ENCODE peak calls at places on chromosomes 11 and 22, in seven cellular contexts. A is GM23248; Z is neural progenitor cell; P is CD4-positive, CD25-positive, alpha-beta regulatory T cell; T is RWPE1; V is stomach; L is naive thymus-derived CD4-positive, alpha-beta T cell. I is an unnamed sample.

GRCh38 chr11:73143126-73143838 is 1.2 kb upstream of the FCHSD2 start:
- DNase-seq in A (peak; percentile 22), Z (peak; percentile 34), P (no peak), T (no peak), V (no peak), L (peak; percentile 22), I (no peak)

GRCh38 chr11:134132808-134133207 is 63.9 kb downstream of the JAM3 start:
- DNase-seq in A (peak; percentile 41), Z (no peak), P (no peak), T (no peak), V (no peak), L (no peak), I (no peak)

GRCh38 chr11:46674463-46675287 is 25.7 kb downstream of the ARHGAP1 start:
- DNase-seq in A (no peak), Z (peak; percentile 77), P (no peak), T (no peak), V (no peak), L (peak; percentile 39), I (peak; percentile 92)

GRCh38 chr11:109971184-109971523 is 122.0 kb upstream of the ZC3H12C start:
- DNase-seq in A (peak; percentile 60), Z (peak; percentile 12), P (no peak), T (no peak), V (no peak), L (no peak), I (peak; percentile 20)

GRCh38 chr11:61690706-61691377 is 10.7 kb downstream of the DAGLA start:
- DNase-seq in A (no peak), Z (no peak), P (no peak), T (no peak), V (no peak), L (no peak), I (no peak)

GRCh38 chr11:121630041-121630440 is 177.3 kb upstream of the SORL1-AS1 start:
- DNase-seq in A (peak; percentile 88), Z (no peak), P (no peak), T (peak; percentile 64), V (no peak), L (no peak), I (no peak)

GRCh38 chr11:74540270-74540669 is 46.7 kb upstream of the LIPT2 start:
- DNase-seq in A (no peak), Z (no peak), P (no peak), T (no peak), V (no peak), L (no peak), I (peak; percentile 34)

GRCh38 chr11:67520856-67521824 is 2.1 kb downstream of the CABP2 start:
- DNase-seq in A (no peak), Z (no peak), P (no peak), T (no peak), V (no peak), L (no peak), I (no peak)

GRCh38 chr22:24424901-24425775 is 2.3 kb upstream of the ADORA2A start:
- DNase-seq in A (no peak), Z (no peak), P (no peak), T (no peak), V (no peak), L (peak; percentile 6), I (no peak)

GRCh38 chr22:33492210-33492651 is 428.0 kb downstream of the LARGE1 start:
- DNase-seq in A (no peak), Z (peak; percentile 25), P (no peak), T (no peak), V (peak; percentile 28), L (no peak), I (peak; percentile 59)

GRCh38 chr11:8593935-8594909 is at the start of gene STK33:
- DNase-seq in A (peak; percentile 28), Z (peak; percentile 93), P (no peak), T (peak; percentile 37), V (peak; percentile 66), L (no peak), I (peak; percentile 87)

GRCh38 chr22:22752556-22753477 is 108.4 kb downstream of the GGTLC2 start:
- DNase-seq in A (peak; percentile 83), Z (no peak), P (peak; percentile 8), T (no peak), V (no peak), L (peak; percentile 32), I (no peak)

GRCh38 chr22:20553947-20554741 is 46.7 kb downstream of the MED15 start:
- DNase-seq in A (no peak), Z (no peak), P (no peak), T (no peak), V (no peak), L (no peak), I (no peak)

GRCh38 chr11:110600322-110600721 is 111.9 kb downstream of the ARHGAP20 start:
- DNase-seq in A (no peak), Z (no peak), P (no peak), T (no peak), V (no peak), L (no peak), I (no peak)

GRCh38 chr11:68048681-68049508 is 10.1 kb downstream of the TCIRG1 start:
- DNase-seq in A (no peak), Z (no peak), P (no peak), T (no peak), V (no peak), L (no peak), I (no peak)

GRCh38 chr22:45090364-45090960 is 73.3 kb upstream of the NUP50 start:
- DNase-seq in A (no peak), Z (peak; percentile 79), P (no peak), T (no peak), V (peak; percentile 36), L (no peak), I (peak; percentile 85)

GRCh38 chr11:103892603-103893002 is 143.8 kb upstream of the DDI1 start:
- DNase-seq in A (peak; percentile 80), Z (no peak), P (no peak), T (peak; percentile 2), V (no peak), L (no peak), I (no peak)

GRCh38 chr11:128412847-128413791 is 174.2 kb downstream of the ETS1 start:
- DNase-seq in A (peak; percentile 29), Z (no peak), P (no peak), T (no peak), V (no peak), L (no peak), I (no peak)

GRCh38 chr11:75350743-75351540 is 519 bp downstream of the ARRB1 start:
- DNase-seq in A (peak; percentile 64), Z (peak; percentile 52), P (no peak), T (no peak), V (peak; percentile 65), L (peak; percentile 55), I (peak; percentile 74)

GRCh38 chr22:20575724-20576444 is 68.5 kb downstream of the MED15 start:
- DNase-seq in A (no peak), Z (no peak), P (no peak), T (no peak), V (no peak), L (peak; percentile 3), I (no peak)

GRCh38 chr11:77140231-77140959 is 12.3 kb downstream of the MYO7A start:
- DNase-seq in A (peak; percentile 32), Z (peak; percentile 47), P (no peak), T (no peak), V (no peak), L (no peak), I (peak; percentile 65)

GRCh38 chr11:86497310-86497709 is 122.6 kb downstream of the CCDC81 start:
- DNase-seq in A (peak; percentile 58), Z (no peak), P (no peak), T (peak; percentile 16), V (no peak), L (no peak), I (no peak)
- H3K27ac ChIP-seq in A (no peak overlapping the region), Z (no peak overlapping the region), P (no peak overlapping the region), T (peak overlapping the region; percentile 71), V (no peak overlapping the region), L (no peak overlapping the region), I (no peak overlapping the region)

GRCh38 chr11:66346476-66347424 is 679 bp downstream of the B4GAT1 start:
- DNase-seq in A (peak; percentile 51), Z (peak; percentile 41), P (no peak), T (no peak), V (peak; percentile 41), L (no peak), I (no peak)

GRCh38 chr11:66344550-66345315 is at the start of gene BRMS1:
- DNase-seq in A (peak; percentile 98), Z (peak; percentile 99), P (peak; percentile 97), T (peak; percentile 91), V (peak; percentile 99), L (peak; percentile 98), I (peak; percentile 98)

GRCh38 chr11:66347425-66348276 is at the start of gene B4GAT1:
- DNase-seq in A (peak; percentile 90), Z (peak; percentile 90), P (peak; percentile 67), T (peak; percentile 68), V (peak; percentile 86), L (peak; percentile 86), I (peak; percentile 75)

GRCh38 chr11:66343176-66343575 is 1.7 kb downstream of the BRMS1 start:
- DNase-seq in A (no peak), Z (no peak), P (no peak), T (no peak), V (no peak), L (no peak), I (no peak)

DNA sequence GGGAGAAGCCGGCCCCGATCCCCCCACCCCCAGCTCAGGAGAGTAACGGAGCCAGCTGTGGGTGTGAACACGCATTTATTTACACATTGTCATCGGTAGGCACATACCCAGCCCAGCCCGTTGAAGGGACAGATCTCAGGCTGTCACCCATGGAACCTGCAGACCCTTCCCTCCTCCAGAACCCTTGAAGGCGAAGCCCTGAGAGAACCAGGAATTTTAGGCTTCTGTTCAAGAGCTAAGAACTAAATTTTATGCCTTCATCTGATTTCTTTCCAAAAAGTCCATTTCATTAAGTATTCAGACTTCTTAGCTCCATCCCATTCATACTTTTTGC is 379 bp upstream of the BRMS1 start:
- DNase-seq in A (no peak), Z (no peak), P (no peak), T (no peak), V (no peak), L (no peak), I (no peak)
- H3K27ac ChIP-seq in A (peak overlapping the region; percentile 87), Z (no peak overlapping the region), P (peak overlapping the region; percentile 85), T (peak overlapping the region; percentile 92), V (peak overlapping the region; percentile 83), L (peak overlapping the region; percentile 92), I (no peak overlapping the region)

GRCh38 chr11:130144129-130144528 is 15.5 kb upstream of the ST14 start:
- DNase-seq in A (no peak), Z (no peak), P (no peak), T (no peak), V (no peak), L (no peak), I (no peak)
- H3K27ac ChIP-seq in A (no peak overlapping the region), Z (no peak overlapping the region), P (no peak overlapping the region), T (no peak overlapping the region), V (peak overlapping the region; percentile 38), L (no peak overlapping the region), I (peak overlapping the region; percentile 74)

GRCh38 chr11:9701799-9702198 is 37.9 kb downstream of the SWAP70 start:
- DNase-seq in A (no peak), Z (no peak), P (no peak), T (no peak), V (no peak), L (no peak), I (no peak)

GRCh38 chr11:9703280-9703679 is 39.4 kb downstream of the SWAP70 start:
- DNase-seq in A (no peak), Z (no peak), P (no peak), T (no peak), V (no peak), L (no peak), I (peak; percentile 35)

GRCh38 chr11:9697766-9698165 is 33.9 kb downstream of the SWAP70 start:
- DNase-seq in A (no peak), Z (no peak), P (no peak), T (no peak), V (no peak), L (no peak), I (no peak)

GRCh38 chr11:9704037-9704436 is 40.2 kb downstream of the SWAP70 start:
- DNase-seq in A (no peak), Z (no peak), P (no peak), T (no peak), V (no peak), L (no peak), I (no peak)

GRCh38 chr11:9700105-9700801 is 36.4 kb downstream of the SWAP70 start:
- DNase-seq in A (no peak), Z (no peak), P (no peak), T (no peak), V (no peak), L (no peak), I (no peak)
- H3K27ac ChIP-seq in A (no peak overlapping the region), Z (no peak overlapping the region), P (no peak overlapping the region), T (no peak overlapping the region), V (no peak overlapping the region), L (no peak overlapping the region), I (peak overlapping the region; percentile 67)